ENCODE peak calls at places on chromosomes 4 and X, in five cellular contexts. C is neuronal stem cell, H is mesenchymal stem cell, F is H1, L is trophoblast cell. Y is an unnamed sample.
A peak's percentile ranks its signal among the peaks of the same experiment; 100 is the strongest.

GRCh38 chr4:18155062-18156041 is 133.8 kb upstream of the LCORL start:
- DNase-seq in C (no peak), H (no peak), F (no peak), L (no peak), Y (no peak)

GRCh38 chrX:24229967-24230366 is 80.4 kb downstream of the ZFX start:
- DNase-seq in C (no peak), H (no peak), F (no peak), L (no peak), Y (no peak)

GRCh38 chr4:37522996-37523395 is 163.2 kb downstream of the RELL1 start:
- DNase-seq in C (no peak), H (no peak), F (no peak), L (no peak), Y (no peak)

GRCh38 chrX:40273356-40274050 is 175.7 kb upstream of the BCOR start:
- DNase-seq in C (no peak), H (peak; percentile 76), F (no peak), L (peak; percentile 60), Y (peak; percentile 35)

GRCh38 chr4:73844352-73844751 is 7.9 kb downstream of the CXCL6 start:
- DNase-seq in C (no peak), H (no peak), F (no peak), L (no peak), Y (peak; percentile 66)

GRCh38 chrX:134868766-134869495 is 121.9 kb upstream of the SMIM10 start:
- DNase-seq in C (no peak), H (peak; percentile 91), F (no peak), L (no peak), Y (peak; percentile 96)

GRCh38 chr4:71396382-71396781 is 57.6 kb downstream of the SLC4A4 start:
- DNase-seq in C (no peak), H (peak; percentile 54), F (no peak), L (no peak), Y (peak; percentile 82)

GRCh38 chr4:67545996-67546356 is 673 bp upstream of the CENPC start:
- DNase-seq in C (no peak), H (no peak), F (no peak), L (peak; percentile 21), Y (no peak)

GRCh38 chrX:41377624-41378023 is 43.7 kb downstream of the DDX3X start:
- DNase-seq in C (no peak), H (peak; percentile 45), F (no peak), L (no peak), Y (no peak)

GRCh38 chrX:98637451-98637850 is 1753.7 kb downstream of the RPA4 start:
- DNase-seq in C (no peak), H (no peak), F (no peak), L (no peak), Y (no peak)

GRCh38 chrX:112834016-112834855 is 6.4 kb downstream of the AMOT start:
- DNase-seq in C (no peak), H (peak; percentile 81), F (no peak), L (peak; percentile 15), Y (peak; percentile 77)

GRCh38 chr4:145583656-145584055 is 35.5 kb upstream of the MMAA start:
- DNase-seq in C (no peak), H (no peak), F (no peak), L (peak; percentile 95), Y (no peak)

DNA sequence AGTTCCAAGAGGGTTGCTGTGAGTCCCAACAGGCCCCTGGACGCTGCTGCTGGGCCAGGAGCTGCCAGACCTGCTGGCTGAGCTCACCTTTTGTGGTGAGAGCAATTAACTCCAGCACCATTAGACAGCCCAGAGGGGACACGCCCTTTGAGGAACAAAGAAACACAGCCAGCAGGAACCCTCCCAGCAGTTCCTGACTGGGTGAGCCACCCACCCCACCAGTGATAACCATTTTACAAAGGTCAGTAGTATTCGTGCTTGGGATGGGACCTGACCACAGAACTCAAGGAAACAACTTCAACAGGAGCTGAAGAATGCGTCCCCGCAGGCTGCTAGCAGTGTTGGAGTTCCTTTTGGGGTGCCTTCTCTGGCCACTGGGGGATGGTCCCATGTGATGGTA is 38.8 kb upstream of the AFAP1 start:
- DNase-seq in C (no peak), H (no peak), F (no peak), L (peak; percentile 91), Y (no peak)
- H4K91ac ChIP-seq in C (no peak overlapping the region), H (no peak overlapping the region), F (peak overlapping the region; percentile 45), L (no peak overlapping the region), Y (peak overlapping the region; percentile 66)

DNA sequence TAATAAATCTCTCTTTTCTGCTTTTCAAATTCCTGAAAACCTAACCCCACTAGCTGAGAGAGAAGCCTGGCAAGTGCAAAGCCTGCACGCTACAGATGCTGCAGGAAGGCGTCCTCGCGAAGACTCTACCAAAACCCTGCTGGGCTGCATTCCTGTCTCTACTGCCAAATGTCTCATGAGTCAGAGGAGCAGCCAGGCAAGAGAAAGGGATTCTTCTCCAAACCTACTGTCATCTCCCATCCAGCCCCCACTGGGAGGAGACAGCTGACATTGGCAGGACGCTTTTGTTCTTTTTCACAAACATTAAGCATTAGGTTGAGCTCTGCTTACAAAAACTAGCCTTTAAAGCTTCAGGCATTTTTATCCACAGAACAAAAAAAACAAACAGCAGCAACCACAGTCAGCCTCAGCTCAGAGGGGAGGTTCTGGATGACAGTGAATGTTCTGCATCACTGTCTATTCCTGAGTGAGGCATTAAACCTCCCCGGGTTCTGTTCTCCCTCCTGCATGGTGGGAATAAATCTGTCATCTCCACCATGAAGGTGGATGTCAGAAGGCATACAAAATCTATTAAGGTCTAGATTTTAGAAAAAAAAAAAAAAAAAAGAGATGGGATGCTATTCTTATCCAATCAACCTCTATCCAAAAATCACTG is 17.9 kb downstream of the CRMP1 start:
- DNase-seq in C (no peak), H (no peak), F (no peak), L (peak; percentile 7), Y (peak; percentile 44)
- H3K79me1 ChIP-seq in C (peaks cover 16% of the 10 kb centered on the region), H (no peaks in the 10 kb centered on the region), F (peaks cover 43% of the 10 kb centered on the region), L (no peaks in the 10 kb centered on the region), Y (no peaks in the 10 kb centered on the region)

DNA sequence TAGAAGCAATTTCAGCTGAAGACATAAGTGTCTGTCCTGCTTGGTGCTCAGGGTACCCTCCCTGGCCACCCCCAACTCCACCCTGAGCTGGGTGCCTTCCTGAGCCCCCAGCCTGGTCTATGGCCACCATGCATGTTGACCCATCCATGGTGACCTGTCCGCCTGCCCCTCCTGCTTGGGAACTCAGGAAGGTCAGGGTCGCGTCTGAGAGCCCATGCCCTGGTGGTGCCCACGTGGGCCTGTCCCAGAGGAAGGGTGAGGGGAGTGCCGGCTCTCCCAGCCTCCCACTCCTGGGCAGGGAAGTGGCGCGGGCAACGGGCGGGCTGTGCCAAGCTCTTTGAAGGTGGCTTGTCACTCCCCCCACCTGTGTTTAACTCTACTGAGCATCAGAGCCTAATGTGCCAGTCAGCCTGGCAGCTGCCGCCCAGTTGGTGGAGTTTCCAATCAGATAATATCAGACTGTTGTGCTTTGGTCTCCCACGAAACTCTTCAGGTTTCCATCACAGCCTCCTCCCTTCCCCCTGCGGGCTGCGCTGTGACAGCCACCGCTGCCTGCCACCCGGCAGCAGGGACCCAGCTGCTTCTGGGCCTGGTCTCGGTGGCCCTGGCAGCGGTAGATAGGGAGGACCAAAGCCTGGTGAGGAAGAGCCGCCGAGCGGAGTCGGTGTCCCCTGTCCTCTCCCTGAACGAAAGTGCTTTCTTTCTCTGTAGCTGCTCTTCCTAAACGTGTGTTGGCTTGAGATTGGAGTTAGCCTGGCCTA is 4.8 kb downstream of the SH3BP2 start:
- DNase-seq in C (no peak), H (no peak), F (no peak), L (no peak), Y (no peak)
- H3K4me3 ChIP-seq in C (no peak overlapping the region), H (no peak overlapping the region), F (no peak overlapping the region), L (no peak overlapping the region), Y (no peak overlapping the region)

DNA sequence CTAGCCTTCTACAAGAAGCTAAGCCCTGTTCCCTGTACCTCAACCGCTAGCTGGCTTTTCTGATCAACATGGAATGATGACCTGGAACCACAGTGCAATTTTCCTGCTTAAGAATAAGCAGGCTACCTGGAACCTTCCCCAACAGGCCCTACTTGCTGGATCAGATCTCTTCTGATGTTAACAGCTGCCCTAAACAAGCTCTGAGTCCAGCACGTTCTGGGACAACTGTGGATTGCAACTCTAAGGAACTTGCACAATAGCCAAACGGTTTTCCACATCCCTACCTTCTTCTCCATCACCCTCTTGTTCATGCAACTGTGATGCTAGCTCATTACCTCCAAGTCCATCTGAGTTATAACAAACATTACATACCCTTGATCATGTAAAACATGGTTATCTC is 19.8 kb downstream of the ATP8A1 start:
- DNase-seq in C (no peak), H (no peak), F (no peak), L (no peak), Y (no peak)
- H4K91ac ChIP-seq in C (no peak overlapping the region), H (no peak overlapping the region), F (no peak overlapping the region), L (no peak overlapping the region), Y (no peak overlapping the region)

DNA sequence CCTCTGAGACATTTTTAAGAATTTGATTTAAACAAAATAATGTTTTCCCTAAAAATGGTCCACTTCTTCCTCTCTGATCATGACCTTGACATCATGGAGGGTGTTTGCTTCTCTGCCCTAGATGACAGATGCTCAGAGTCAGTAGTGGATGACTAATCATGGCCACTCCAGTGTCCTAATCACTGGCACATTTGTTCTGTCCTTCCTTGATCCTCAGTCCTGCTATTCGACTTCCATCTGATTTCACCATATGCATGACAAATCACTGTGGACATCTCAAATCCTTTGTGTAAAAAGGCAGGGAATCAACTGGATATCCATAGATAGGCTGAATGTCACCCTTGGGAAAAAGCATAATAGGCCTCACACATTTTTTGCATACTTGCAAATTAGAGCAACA is 9.0 kb downstream of the CRMP1 start:
- DNase-seq in C (no peak), H (peak; percentile 19), F (no peak), L (no peak), Y (no peak)
- H3K79me1 ChIP-seq in C (peaks cover 22% of the 10 kb centered on the region), H (no peaks in the 10 kb centered on the region), F (peaks cover 25% of the 10 kb centered on the region), L (no peaks in the 10 kb centered on the region), Y (no peaks in the 10 kb centered on the region)

DNA sequence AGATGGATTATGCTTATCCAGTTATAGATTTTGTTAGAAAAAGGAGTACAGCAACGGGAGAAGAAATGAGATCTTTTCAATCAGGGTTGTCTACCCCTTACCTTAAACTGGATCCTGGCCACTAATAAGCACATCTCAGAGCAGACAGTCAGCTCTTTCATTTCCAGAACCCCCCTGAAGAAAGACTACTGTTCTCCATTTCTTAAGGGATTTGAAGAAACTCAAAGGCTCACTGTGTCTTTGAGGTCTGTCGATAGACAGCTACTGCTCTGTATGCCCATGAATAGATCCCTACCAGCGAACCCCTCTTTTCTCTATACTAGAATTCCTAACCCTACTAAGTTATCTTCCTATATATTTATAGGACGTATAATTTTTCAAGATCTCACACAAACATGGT is 956 bp downstream of the UGDH start:
- DNase-seq in C (no peak), H (peak; percentile 8), F (no peak), L (no peak), Y (no peak)
- H3K4me3 ChIP-seq in C (peak overlapping the region; percentile 89), H (peak overlapping the region; percentile 94), F (peak overlapping the region; percentile 96), L (peak overlapping the region; percentile 87), Y (peak overlapping the region; percentile 76)

DNA sequence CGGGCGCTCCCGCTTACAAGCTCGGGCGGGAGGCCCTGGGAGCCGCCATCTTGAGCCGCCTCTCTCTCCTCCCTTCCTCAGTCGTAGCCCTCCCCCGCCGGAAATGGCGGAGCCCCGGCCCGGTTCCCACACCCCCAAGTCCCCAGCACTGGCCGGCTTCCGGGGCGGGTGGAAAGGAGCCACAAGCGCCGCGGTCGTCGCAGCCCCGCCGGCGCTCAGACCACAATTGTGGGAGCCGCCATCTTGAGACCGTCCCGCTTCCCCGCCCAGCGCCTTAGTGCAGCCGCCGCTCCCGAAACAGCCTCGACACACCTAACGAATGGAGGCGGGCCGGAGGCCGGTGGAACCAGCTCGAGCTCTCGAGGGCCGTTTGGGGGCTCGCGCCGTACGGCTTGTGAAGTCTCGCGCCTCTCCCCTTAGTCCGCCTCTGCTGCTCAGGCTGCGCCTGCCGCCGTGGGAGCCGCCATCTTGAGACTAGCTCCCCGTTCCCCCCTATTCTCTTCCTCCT is 440 bp downstream of the HCFC1 start:
- DNase-seq in C (peak; percentile 58), H (peak; percentile 92), F (peak; percentile 76), L (peak; percentile 90), Y (peak; percentile 84)
- H4K91ac ChIP-seq in C (no peak overlapping the region), H (peak overlapping the region; percentile 99), F (peak overlapping the region; percentile 100), L (peak overlapping the region; percentile 96), Y (peak overlapping the region; percentile 100)

Y was measured in IMR-90.